ENCODE peak calls at places on chromosomes 1 and 21, in five cellular contexts. H is left lung, C is HCT116, F is tibial nerve, B is heart left ventricle. M is an unnamed sample.

GRCh38 chr21:41671859-41672542 is 94.9 kb downstream of the RIPK4 start:
- DNase-seq in H (no peak), C (no peak), F (no peak), B (no peak), M (no peak)

GRCh38 chr1:94805912-94806311 is 14.2 kb upstream of the SLC44A3 start:
- DNase-seq in H (peak; percentile 48), C (peak; percentile 44), F (peak; percentile 66), B (peak; percentile 41), M (no peak)

GRCh38 chr1:80181418-80181817 is 1174.9 kb upstream of the ADGRL4 start:
- DNase-seq in H (no peak), C (no peak), F (no peak), B (no peak), M (no peak)

GRCh38 chr1:221845650-221846371 is 103.9 kb upstream of the DUSP10 start:
- DNase-seq in H (no peak), C (peak; percentile 33), F (no peak), B (no peak), M (no peak)

GRCh38 chr1:8740034-8740449 is 77.4 kb downstream of the RERE start:
- DNase-seq in H (no peak), C (no peak), F (no peak), B (no peak), M (no peak)

GRCh38 chr1:217343907-217344306 is 287.0 kb downstream of the GPATCH2 start:
- DNase-seq in H (no peak), C (no peak), F (no peak), B (no peak), M (no peak)

GRCh38 chr1:114002492-114003290 is 23.4 kb downstream of the OLFML3 start:
- DNase-seq in H (no peak), C (no peak), F (no peak), B (no peak), M (no peak)

GRCh38 chr1:22978299-22978698 is 5.6 kb upstream of the LACTBL1 start:
- DNase-seq in H (no peak), C (no peak), F (no peak), B (no peak), M (no peak)

GRCh38 chr1:238226805-238227204 is 336.1 kb upstream of the ZP4 start:
- DNase-seq in H (no peak), C (no peak), F (no peak), B (no peak), M (no peak)

GRCh38 chr1:113859478-113860175 is 11.9 kb downstream of the PTPN22 start:
- DNase-seq in H (no peak), C (no peak), F (no peak), B (no peak), M (no peak)

GRCh38 chr1:184387069-184387870 is 441 bp downstream of the C1orf21 start:
- DNase-seq in H (peak; percentile 51), C (no peak), F (peak; percentile 17), B (peak; percentile 66), M (peak; percentile 83)

GRCh38 chr1:89802036-89802435 is 18.8 kb upstream of the LRRC8D start:
- DNase-seq in H (no peak), C (no peak), F (no peak), B (no peak), M (no peak)

GRCh38 chr1:61301824-61302652 is 219.7 kb downstream of the NFIA start:
- DNase-seq in H (no peak), C (no peak), F (no peak), B (no peak), M (no peak)

GRCh38 chr1:35315649-35316048 is 47.1 kb downstream of the ZMYM4 start:
- DNase-seq in H (no peak), C (no peak), F (no peak), B (no peak), M (no peak)

GRCh38 chr1:86621286-86621685 is 74.4 kb downstream of the CLCA4 start:
- DNase-seq in H (no peak), C (no peak), F (no peak), B (no peak), M (no peak)

GRCh38 chr1:107254306-107254705 is 113.5 kb downstream of the NTNG1 start:
- DNase-seq in H (no peak), C (no peak), F (no peak), B (no peak), M (no peak)

GRCh38 chr1:53371121-53371666 is 43.3 kb upstream of the LRP8 start:
- DNase-seq in H (peak; percentile 16), C (no peak), F (no peak), B (peak; percentile 14), M (peak; percentile 51)

GRCh38 chr1:242569867-242570266 is 45.4 kb upstream of the PLD5 start:
- DNase-seq in H (no peak), C (no peak), F (no peak), B (no peak), M (no peak)

GRCh38 chr1:211788626-211789025 is 41.9 kb downstream of the LPGAT1 start:
- DNase-seq in H (no peak), C (no peak), F (no peak), B (no peak), M (no peak)

GRCh38 chr1:65254320-65255087 is 54.8 kb upstream of the DNAJC6 start:
- DNase-seq in H (peak; percentile 85), C (peak; percentile 42), F (peak; percentile 40), B (peak; percentile 83), M (peak; percentile 86)

GRCh38 chr1:17329610-17330009 is 21.6 kb downstream of the PADI4 start:
- DNase-seq in H (no peak), C (no peak), F (no peak), B (no peak), M (no peak)

GRCh38 chr1:204410764-204411450 is 710 bp downstream of the PPP1R15B start:
- DNase-seq in H (no peak), C (no peak), F (peak; percentile 35), B (peak; percentile 66), M (peak; percentile 60)

GRCh38 chr1:197917813-197918646 is 858 bp downstream of the LHX9 start:
- DNase-seq in H (no peak), C (no peak), F (no peak), B (no peak), M (peak; percentile 49)

GRCh38 chr1:53582211-53583020 is 123.2 kb downstream of the DMRTB1 start:
- DNase-seq in H (no peak), C (no peak), F (no peak), B (no peak), M (peak; percentile 37)

GRCh38 chr1:153612755-153613331 is at the start of gene S100A16:
- DNase-seq in H (peak; percentile 84), C (peak; percentile 56), F (peak; percentile 56), B (peak; percentile 76), M (peak; percentile 87)

GRCh38 chr1:224183591-224184312 is 712 bp downstream of the DEGS1 start:
- DNase-seq in H (peak; percentile 63), C (no peak), F (peak; percentile 12), B (peak; percentile 73), M (peak; percentile 76)

GRCh38 chr21:15291621-15292266 is 226.9 kb upstream of the NRIP1 start:
- DNase-seq in H (no peak), C (no peak), F (no peak), B (no peak), M (no peak)

GRCh38 chr1:52926864-52927218 is 235 bp upstream of the SCP2 start:
- DNase-seq in H (no peak), C (no peak), F (no peak), B (no peak), M (no peak)

GRCh38 chr1:77036560-77036959 is 169.3 kb downstream of the ST6GALNAC5 start:
- DNase-seq in H (no peak), C (no peak), F (no peak), B (no peak), M (no peak)

GRCh38 chr1:227928811-227929375 is 18.8 kb downstream of the WNT9A start:
- DNase-seq in H (no peak), C (no peak), F (no peak), B (no peak), M (peak; percentile 4)

GRCh38 chr1:246110343-246111219 is 396.5 kb downstream of the SMYD3 start:
- DNase-seq in H (no peak), C (no peak), F (no peak), B (no peak), M (no peak)

GRCh38 chr1:57549280-57549679 is 125.4 kb upstream of the DAB1 start:
- DNase-seq in H (no peak), C (no peak), F (no peak), B (no peak), M (no peak)

GRCh38 chr1:43435146-43436145 is 18.3 kb downstream of the HYI start:
- DNase-seq in H (no peak), C (no peak), F (peak; percentile 66), B (peak; percentile 49), M (peak; percentile 67)

GRCh38 chr21:21003701-21004100 is 5.5 kb downstream of the NCAM2 start:
- DNase-seq in H (no peak), C (peak; percentile 6), F (no peak), B (no peak), M (no peak)

GRCh38 chr1:230235876-230236275 is 168.8 kb downstream of the GALNT2 start:
- DNase-seq in H (no peak), C (no peak), F (no peak), B (no peak), M (no peak)

GRCh38 chr1:202143768-202144509 is 598 bp downstream of the ARL8A start:
- DNase-seq in H (peak; percentile 66), C (no peak), F (no peak), B (peak; percentile 58), M (peak; percentile 79)

GRCh38 chr1:166153641-166154350 is 13.0 kb downstream of the FAM78B start:
- DNase-seq in H (no peak), C (no peak), F (no peak), B (no peak), M (no peak)

GRCh38 chr1:25245809-25246599 is 1.2 kb downstream of the RSRP1 start:
- DNase-seq in H (no peak), C (no peak), F (no peak), B (no peak), M (no peak)
- H3K27ac ChIP-seq in H (peak overlapping the region; percentile 100), C (peak overlapping the region; percentile 97), F (peak overlapping the region; percentile 97), B (peak overlapping the region; percentile 100), M (no peak overlapping the region)

GRCh38 chr1:248862695-248863010 is 3.8 kb upstream of the ZNF692 start:
- DNase-seq in H (no peak), C (no peak), F (no peak), B (no peak), M (no peak)
- H3K4me3 ChIP-seq in H (peak overlapping the region; percentile 59), C (peak overlapping the region; percentile 53), F (peak overlapping the region; percentile 63), B (peak overlapping the region; percentile 71), M (peak overlapping the region; percentile 23)

DNA sequence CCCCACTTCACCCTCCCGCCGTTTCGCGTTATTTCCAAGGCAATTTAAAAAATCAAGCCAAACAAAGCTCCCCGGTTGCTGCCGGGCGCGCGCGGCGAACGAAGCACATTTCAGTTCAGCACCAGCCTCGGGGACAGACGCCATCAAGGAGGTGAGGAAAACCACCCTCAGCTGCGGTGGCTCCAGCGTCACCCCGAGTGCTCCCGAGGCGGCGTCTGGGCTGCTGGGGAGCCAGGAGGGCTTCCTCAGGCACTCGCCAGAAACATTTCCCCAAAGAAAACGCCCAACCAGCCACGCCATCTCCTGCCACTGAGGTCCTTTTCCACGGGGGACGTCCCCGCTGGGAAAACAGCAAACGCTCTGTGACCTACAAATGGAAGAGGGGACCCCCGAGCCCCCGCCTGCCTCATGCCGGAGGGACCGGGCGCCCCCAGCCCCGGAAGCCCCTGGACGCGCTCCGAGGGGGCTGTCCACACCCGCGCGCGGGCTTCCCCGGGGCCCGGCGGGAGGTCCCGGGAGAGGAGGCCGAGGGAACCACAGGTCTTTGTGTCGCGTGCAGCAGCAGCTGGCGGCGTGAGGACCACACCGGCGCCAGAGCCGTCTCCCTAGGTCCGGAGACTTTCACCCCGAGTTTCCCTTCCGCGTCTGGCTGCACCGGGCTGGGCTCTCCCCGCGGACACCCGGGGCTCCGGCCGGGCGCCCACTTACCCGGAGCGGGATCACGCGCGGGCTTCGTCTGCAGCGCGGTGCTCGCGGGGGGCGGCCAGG is 446 bp downstream of the GNG4 start:
- DNase-seq in H (peak; percentile 51), C (no peak), F (peak; percentile 32), B (peak; percentile 41), M (peak; percentile 68)
- H3K27ac ChIP-seq in H (no peak overlapping the region), C (peak overlapping the region; percentile 37), F (no peak overlapping the region), B (no peak overlapping the region), M (no peak overlapping the region)

GRCh38 chr1:6028042-6028895 is 17.4 kb upstream of the KCNAB2 start:
- DNase-seq in H (peak; percentile 73), C (no peak), F (peak; percentile 38), B (no peak), M (peak; percentile 76)
- H3K4me3 ChIP-seq in H (no peak overlapping the region), C (no peak overlapping the region), F (peak overlapping the region; percentile 18), B (no peak overlapping the region), M (no peak overlapping the region)